ENCODE peak calls at places on chromosomes 16 and 17, in nine cellular contexts. One of them, this sample, is unnamed.

GRCh38 chr17:68301438-68301959 is 10.2 kb downstream of the ARSG start:
- DNase-seq in body of pancreas: no peak
- DNase-seq in A549: no peak
- DNase-seq in spleen: no peak
- DNase-seq in uterus: no peak
- DNase-seq in stomach: no peak
- DNase-seq in testis: no peak
- DNase-seq in sigmoid colon: no peak
- DNase-seq in adrenal gland: no peak
- DNase-seq in this sample: no peak

GRCh38 chr17:6365187-6365943 is 69.6 kb downstream of the AIPL1 start:
- DNase-seq in A549: peak; percentile 43
- DNase-seq in adrenal gland: no peak
- DNase-seq in body of pancreas: no peak
- DNase-seq in stomach: no peak
- DNase-seq in sigmoid colon: no peak
- DNase-seq in testis: no peak
- DNase-seq in spleen: no peak
- DNase-seq in uterus: no peak
- DNase-seq in this sample: no peak

GRCh38 chr17:1762906-1763829 is 1.3 kb downstream of the SERPINF1 start:
- DNase-seq in A549: no peak
- DNase-seq in body of pancreas: no peak
- DNase-seq in stomach: no peak
- DNase-seq in uterus: peak; percentile 77
- DNase-seq in testis: peak; percentile 95
- DNase-seq in sigmoid colon: peak; percentile 87
- DNase-seq in spleen: no peak
- DNase-seq in adrenal gland: peak; percentile 36
- DNase-seq in this sample: peak; percentile 78

GRCh38 chr17:83183150-83183820 is 103.9 kb downstream of the METRNL start:
- DNase-seq in stomach: no peak
- DNase-seq in testis: no peak
- DNase-seq in adrenal gland: no peak
- DNase-seq in spleen: no peak
- DNase-seq in uterus: no peak
- DNase-seq in A549: no peak
- DNase-seq in body of pancreas: no peak
- DNase-seq in sigmoid colon: no peak
- DNase-seq in this sample: peak; percentile 4

GRCh38 chr17:27974531-27975145 is 67.8 kb upstream of the NLK start:
- DNase-seq in sigmoid colon: no peak
- DNase-seq in spleen: no peak
- DNase-seq in A549: no peak
- DNase-seq in stomach: no peak
- DNase-seq in body of pancreas: no peak
- DNase-seq in uterus: no peak
- DNase-seq in testis: no peak
- DNase-seq in adrenal gland: no peak
- DNase-seq in this sample: no peak

GRCh38 chr17:40542562-40543411 is 22.5 kb downstream of the CCR7 start:
- DNase-seq in uterus: peak; percentile 93
- DNase-seq in stomach: peak; percentile 49
- DNase-seq in testis: peak; percentile 92
- DNase-seq in A549: peak; percentile 99
- DNase-seq in adrenal gland: peak; percentile 95
- DNase-seq in body of pancreas: peak; percentile 68
- DNase-seq in spleen: peak; percentile 89
- DNase-seq in sigmoid colon: peak; percentile 98
- DNase-seq in this sample: peak; percentile 89

GRCh38 chr17:35726609-35727460 is 4.6 kb upstream of the RASL10B start:
- DNase-seq in sigmoid colon: no peak
- DNase-seq in uterus: peak; percentile 34
- DNase-seq in testis: no peak
- DNase-seq in stomach: no peak
- DNase-seq in body of pancreas: peak; percentile 76
- DNase-seq in spleen: no peak
- DNase-seq in adrenal gland: peak; percentile 48
- DNase-seq in A549: no peak
- DNase-seq in this sample: peak; percentile 65

GRCh38 chr17:4249452-4250029 is 14.2 kb downstream of the ANKFY1 start:
- DNase-seq in testis: no peak
- DNase-seq in body of pancreas: no peak
- DNase-seq in adrenal gland: no peak
- DNase-seq in spleen: no peak
- DNase-seq in stomach: no peak
- DNase-seq in uterus: no peak
- DNase-seq in sigmoid colon: no peak
- DNase-seq in A549: peak; percentile 78
- DNase-seq in this sample: no peak

GRCh38 chr16:11530171-11530940 is 56.4 kb downstream of the LITAF start:
- DNase-seq in adrenal gland: no peak
- DNase-seq in uterus: no peak
- DNase-seq in spleen: no peak
- DNase-seq in sigmoid colon: no peak
- DNase-seq in stomach: no peak
- DNase-seq in A549: no peak
- DNase-seq in body of pancreas: no peak
- DNase-seq in testis: no peak
- DNase-seq in this sample: no peak

GRCh38 chr17:48555616-48556533 is 11.0 kb upstream of the HOXB2 start:
- DNase-seq in sigmoid colon: peak; percentile 63
- DNase-seq in spleen: no peak
- DNase-seq in A549: peak; percentile 83
- DNase-seq in uterus: no peak
- DNase-seq in adrenal gland: peak; percentile 56
- DNase-seq in body of pancreas: no peak
- DNase-seq in testis: no peak
- DNase-seq in stomach: no peak
- DNase-seq in this sample: no peak

GRCh38 chr17:47252209-47252608 is 1.4 kb upstream of the ITGB3 start:
- DNase-seq in stomach: no peak
- DNase-seq in spleen: no peak
- DNase-seq in A549: no peak
- DNase-seq in adrenal gland: no peak
- DNase-seq in testis: no peak
- DNase-seq in uterus: no peak
- DNase-seq in sigmoid colon: no peak
- DNase-seq in body of pancreas: no peak
- DNase-seq in this sample: no peak

GRCh38 chr17:72850410-72850809 is 242.1 kb downstream of the SLC39A11 start:
- DNase-seq in uterus: no peak
- DNase-seq in stomach: no peak
- DNase-seq in body of pancreas: no peak
- DNase-seq in adrenal gland: peak; percentile 30
- DNase-seq in A549: no peak
- DNase-seq in sigmoid colon: no peak
- DNase-seq in testis: no peak
- DNase-seq in spleen: no peak
- DNase-seq in this sample: no peak

GRCh38 chr17:49703557-49704277 is 4.0 kb downstream of the SLC35B1 start:
- DNase-seq in sigmoid colon: no peak
- DNase-seq in uterus: no peak
- DNase-seq in stomach: no peak
- DNase-seq in testis: peak; percentile 66
- DNase-seq in spleen: peak; percentile 17
- DNase-seq in A549: peak; percentile 72
- DNase-seq in body of pancreas: no peak
- DNase-seq in adrenal gland: peak; percentile 44
- DNase-seq in this sample: no peak

GRCh38 chr17:1894753-1895339 is 65.0 kb downstream of the RPA1 start:
- DNase-seq in stomach: no peak
- DNase-seq in uterus: no peak
- DNase-seq in sigmoid colon: no peak
- DNase-seq in testis: no peak
- DNase-seq in body of pancreas: no peak
- DNase-seq in spleen: no peak
- DNase-seq in A549: no peak
- DNase-seq in adrenal gland: no peak
- DNase-seq in this sample: no peak

GRCh38 chr16:12187939-12188673 is 211.6 kb downstream of the SNX29 start:
- DNase-seq in A549: no peak
- DNase-seq in adrenal gland: no peak
- DNase-seq in testis: no peak
- DNase-seq in sigmoid colon: no peak
- DNase-seq in spleen: no peak
- DNase-seq in body of pancreas: no peak
- DNase-seq in uterus: no peak
- DNase-seq in stomach: no peak
- DNase-seq in this sample: no peak

GRCh38 chr17:51166987-51167931 is 1.0 kb downstream of the NME2 start:
- DNase-seq in testis: peak; percentile 58
- DNase-seq in spleen: peak; percentile 90
- DNase-seq in uterus: peak; percentile 48
- DNase-seq in stomach: peak; percentile 53
- DNase-seq in adrenal gland: peak; percentile 58
- DNase-seq in sigmoid colon: no peak
- DNase-seq in body of pancreas: peak; percentile 60
- DNase-seq in A549: peak; percentile 95
- DNase-seq in this sample: no peak

GRCh38 chr16:73154063-73154870 is 106.3 kb upstream of the ZFHX3 start:
- DNase-seq in sigmoid colon: peak; percentile 73
- DNase-seq in adrenal gland: peak; percentile 64
- DNase-seq in stomach: no peak
- DNase-seq in spleen: peak; percentile 78
- DNase-seq in testis: peak; percentile 23
- DNase-seq in body of pancreas: no peak
- DNase-seq in A549: no peak
- DNase-seq in uterus: no peak
- DNase-seq in this sample: no peak

GRCh38 chr16:12157510-12158093 is 181.1 kb downstream of the SNX29 start:
- DNase-seq in testis: no peak
- DNase-seq in stomach: no peak
- DNase-seq in spleen: peak; percentile 23
- DNase-seq in adrenal gland: no peak
- DNase-seq in body of pancreas: no peak
- DNase-seq in A549: no peak
- DNase-seq in uterus: no peak
- DNase-seq in sigmoid colon: no peak
- DNase-seq in this sample: no peak

GRCh38 chr17:41520821-41521521 is 2.3 kb upstream of the KRT15 start:
- DNase-seq in adrenal gland: no peak
- DNase-seq in spleen: no peak
- DNase-seq in testis: no peak
- DNase-seq in sigmoid colon: no peak
- DNase-seq in stomach: no peak
- DNase-seq in A549: no peak
- DNase-seq in body of pancreas: no peak
- DNase-seq in uterus: no peak
- DNase-seq in this sample: no peak

GRCh38 chr16:85994492-85995433 is 95.8 kb downstream of the IRF8 start:
- DNase-seq in A549: no peak
- DNase-seq in sigmoid colon: peak; percentile 46
- DNase-seq in testis: no peak
- DNase-seq in spleen: no peak
- DNase-seq in body of pancreas: no peak
- DNase-seq in stomach: peak; percentile 13
- DNase-seq in adrenal gland: no peak
- DNase-seq in uterus: no peak
- DNase-seq in this sample: no peak

GRCh38 chr17:51610155-51610554 is 349.8 kb downstream of the UTP18 start:
- DNase-seq in testis: no peak
- DNase-seq in A549: no peak
- DNase-seq in body of pancreas: no peak
- DNase-seq in stomach: no peak
- DNase-seq in uterus: no peak
- DNase-seq in spleen: no peak
- DNase-seq in adrenal gland: no peak
- DNase-seq in sigmoid colon: no peak
- DNase-seq in this sample: no peak

GRCh38 chr16:22120440-22120839 is 28.1 kb downstream of the VWA3A start:
- DNase-seq in stomach: no peak
- DNase-seq in sigmoid colon: no peak
- DNase-seq in body of pancreas: no peak
- DNase-seq in testis: no peak
- DNase-seq in A549: no peak
- DNase-seq in adrenal gland: no peak
- DNase-seq in uterus: no peak
- DNase-seq in spleen: no peak
- DNase-seq in this sample: no peak

GRCh38 chr16:851209-851810 is 50.8 kb upstream of the GNG13 start:
- DNase-seq in testis: no peak
- DNase-seq in stomach: no peak
- DNase-seq in uterus: no peak
- DNase-seq in body of pancreas: no peak
- DNase-seq in adrenal gland: no peak
- DNase-seq in A549: no peak
- DNase-seq in spleen: no peak
- DNase-seq in sigmoid colon: no peak
- DNase-seq in this sample: no peak
- H3K9me3 ChIP-seq in testis: no peaks in the 10 kb centered on the region
- H3K9me3 ChIP-seq in stomach: peaks cover 4% of the 10 kb centered on the region
- H3K9me3 ChIP-seq in uterus: no peaks in the 10 kb centered on the region
- H3K9me3 ChIP-seq in body of pancreas: no peaks in the 10 kb centered on the region
- H3K9me3 ChIP-seq in adrenal gland: no peaks in the 10 kb centered on the region
- H3K9me3 ChIP-seq in A549: peaks cover 37% of the 10 kb centered on the region
- H3K9me3 ChIP-seq in spleen: no peaks in the 10 kb centered on the region
- H3K9me3 ChIP-seq in sigmoid colon: no peaks in the 10 kb centered on the region
- H3K9me3 ChIP-seq in this sample: no peaks in the 10 kb centered on the region

GRCh38 chr16:9112166-9112843 is 20.9 kb downstream of the HAPSTR1 start:
- DNase-seq in adrenal gland: no peak
- DNase-seq in testis: no peak
- DNase-seq in A549: no peak
- DNase-seq in sigmoid colon: no peak
- DNase-seq in stomach: no peak
- DNase-seq in uterus: no peak
- DNase-seq in body of pancreas: no peak
- DNase-seq in spleen: no peak
- DNase-seq in this sample: no peak
- TF ChIP-seq POLR2A in adrenal gland: no peak
- TF ChIP-seq POLR2A in testis: no peak
- TF ChIP-seq POLR2A in A549: no peak
- TF ChIP-seq POLR2A in sigmoid colon: no peak
- TF ChIP-seq POLR2A in stomach: no peak
- TF ChIP-seq POLR2A in uterus: no peak
- TF ChIP-seq POLR2A in body of pancreas: no peak
- TF ChIP-seq POLR2A in spleen: no peak
- TF ChIP-seq POLR2A in this sample: no peak

DNA sequence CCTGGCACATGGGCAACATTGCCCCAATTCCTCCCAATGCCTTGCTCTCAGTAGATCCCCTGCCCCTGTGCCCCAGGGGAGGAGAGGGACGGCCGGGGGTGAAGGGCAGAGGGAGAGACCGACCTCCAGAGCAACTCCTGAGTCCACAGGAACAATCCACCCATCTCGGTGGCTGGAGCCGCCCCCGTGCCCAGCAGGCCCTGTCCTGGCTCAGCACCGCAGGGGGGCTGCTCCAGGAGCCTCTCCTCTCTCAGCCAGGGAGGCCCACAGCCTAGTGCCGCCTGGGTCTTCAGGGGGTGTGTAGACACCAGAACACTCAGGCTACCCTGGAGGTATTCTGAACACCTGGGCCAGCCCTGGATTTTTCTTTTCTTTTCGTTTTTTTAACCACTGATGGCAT is 233.7 kb upstream of the SDK2 start:
- DNase-seq in uterus: no peak
- DNase-seq in body of pancreas: no peak
- DNase-seq in adrenal gland: no peak
- DNase-seq in A549: no peak
- DNase-seq in stomach: no peak
- DNase-seq in sigmoid colon: no peak
- DNase-seq in testis: no peak
- DNase-seq in spleen: no peak
- DNase-seq in this sample: no peak
- H3K9me3 ChIP-seq in uterus: no peaks in the 10 kb centered on the region
- H3K9me3 ChIP-seq in body of pancreas: no peaks in the 10 kb centered on the region
- H3K9me3 ChIP-seq in adrenal gland: no peaks in the 10 kb centered on the region
- H3K9me3 ChIP-seq in A549: no peaks in the 10 kb centered on the region
- H3K9me3 ChIP-seq in stomach: no peaks in the 10 kb centered on the region
- H3K9me3 ChIP-seq in sigmoid colon: no peaks in the 10 kb centered on the region
- H3K9me3 ChIP-seq in testis: no peaks in the 10 kb centered on the region
- H3K9me3 ChIP-seq in spleen: no peaks in the 10 kb centered on the region
- H3K9me3 ChIP-seq in this sample: no peaks in the 10 kb centered on the region

GRCh38 chr16:2174396-2175131 is 19.0 kb downstream of the TRAF7 start:
- DNase-seq in body of pancreas: no peak
- DNase-seq in spleen: peak; percentile 81
- DNase-seq in stomach: no peak
- DNase-seq in testis: no peak
- DNase-seq in uterus: no peak
- DNase-seq in adrenal gland: peak; percentile 86
- DNase-seq in A549: no peak
- DNase-seq in sigmoid colon: no peak
- DNase-seq in this sample: no peak
- TF ChIP-seq POLR2A in body of pancreas: no peak
- TF ChIP-seq POLR2A in spleen: no peak
- TF ChIP-seq POLR2A in stomach: no peak
- TF ChIP-seq POLR2A in testis: no peak
- TF ChIP-seq POLR2A in uterus: no peak
- TF ChIP-seq POLR2A in adrenal gland: no peak
- TF ChIP-seq POLR2A in A549: no peak
- TF ChIP-seq POLR2A in sigmoid colon: no peak
- TF ChIP-seq POLR2A in this sample: no peak